ENCODE peak calls at places on chromosomes 2 and 18, in four cellular contexts. Z is HepG2, B is GM12878, I is K562. O is an unnamed sample.

GRCh38 chr2:235048549-235048948 is 96.7 kb downstream of the SH3BP4 start:
- DNase-seq in Z (no peak), B (no peak), I (no peak), O (no peak)

GRCh38 chr2:15798716-15799431 is 141.5 kb upstream of the MYCN start:
- DNase-seq in I (no peak), B (no peak), Z (no peak), O (no peak)

GRCh38 chr2:145511946-145512345 is 992.0 kb upstream of the ZEB2 start:
- DNase-seq in B (no peak), I (no peak), Z (no peak), O (no peak)

GRCh38 chr2:15665943-15666460 is 74.3 kb downstream of the DDX1 start:
- DNase-seq in B (no peak), Z (no peak), I (no peak), O (no peak)

GRCh38 chr18:53911200-53911599 is 313.3 kb downstream of the MBD2 start:
- DNase-seq in B (no peak), I (no peak), Z (no peak), O (peak)

GRCh38 chr2:217466104-217466503 is 536.7 kb downstream of the TNS1 start:
- DNase-seq in I (no peak), B (no peak), Z (no peak), O (no peak)

GRCh38 chr2:68828887-68829708 is 42.1 kb downstream of the BMP10 start:
- DNase-seq in B (no peak), Z (peak), I (peak), O (peak)

GRCh38 chr18:37847544-37847943 is 281.9 kb upstream of the CELF4 start:
- DNase-seq in Z (no peak), I (no peak), B (no peak), O (no peak)

GRCh38 chr2:51247252-51247651 is 215.3 kb upstream of the NRXN1 start:
- DNase-seq in Z (no peak), B (no peak), I (no peak), O (peak)

GRCh38 chr2:105645031-105645940 is 99.4 kb upstream of the NCK2 start:
- DNase-seq in I (no peak), B (no peak), Z (no peak), O (peak)
- TF ChIP-seq REST in I (no peak), B (no peak), Z (no peak), O (no peak)

DNA sequence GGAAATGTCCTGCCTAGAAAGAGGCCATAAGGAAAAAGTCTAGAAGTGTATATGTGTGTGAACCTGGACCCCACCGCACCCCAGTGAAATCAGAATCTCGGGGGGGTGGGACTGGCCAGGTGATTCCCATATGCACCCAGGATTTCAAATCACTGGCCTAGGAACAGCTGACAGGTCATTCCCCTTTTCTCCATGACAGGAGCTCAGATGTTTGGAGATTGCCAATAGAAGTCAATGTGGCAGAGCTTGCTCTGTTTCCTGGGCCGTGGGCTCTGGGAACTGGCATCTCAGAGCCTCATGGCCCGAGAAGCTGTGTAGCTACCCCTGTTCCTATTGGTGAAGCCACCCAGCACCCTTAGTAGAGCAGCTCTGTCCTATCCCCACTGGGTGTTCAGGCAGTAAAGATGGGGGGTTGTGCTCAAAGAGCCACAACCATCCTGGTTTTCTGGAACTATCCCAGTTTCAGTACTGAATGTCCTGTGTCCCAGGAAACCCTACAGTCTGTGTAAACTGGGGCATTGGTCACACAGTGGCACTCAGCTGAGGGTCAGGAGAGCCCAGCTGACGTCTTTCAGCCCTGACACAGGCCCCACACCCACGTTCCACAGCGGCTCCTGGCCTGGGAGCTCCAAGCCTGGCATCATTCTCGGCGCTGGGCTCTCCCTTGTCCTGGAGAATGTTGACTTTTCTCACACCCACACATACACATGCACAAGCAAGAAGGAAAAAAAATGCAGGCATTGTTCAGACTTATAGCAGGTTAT is 18.9 kb downstream of the GNLY start:
- DNase-seq in B (no peak), I (no peak), Z (no peak), O (no peak)
- TF ChIP-seq POLR2AphosphoS5 in B (no peak), I (no peak), Z (no peak), O (no peak)

DNA sequence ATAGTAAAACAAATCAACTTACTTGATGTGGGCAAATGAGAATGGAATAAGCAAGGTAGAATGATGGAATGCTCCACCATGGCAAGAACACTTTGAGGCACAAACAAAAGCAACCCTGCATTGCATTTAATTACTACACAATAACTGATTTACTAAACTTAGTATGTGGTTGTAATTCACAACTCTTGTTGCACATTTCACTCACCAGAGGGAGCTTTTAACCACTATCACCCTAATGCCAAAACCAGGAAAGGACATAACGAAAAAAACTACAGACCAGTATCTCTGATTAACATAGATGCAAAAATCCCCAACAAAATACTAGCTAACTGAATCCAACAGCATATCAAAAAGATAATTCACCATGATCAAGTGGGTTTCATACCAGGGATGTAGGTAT is 659.8 kb downstream of the CPS1 start:
- DNase-seq in I (no peak), Z (no peak), B (no peak), O (peak)
- TF ChIP-seq JUNB in I (no peak), Z (no peak), B (no peak), O (no peak)

GRCh38 chr2:11465485-11466306 is at the start of gene E2F6:
- DNase-seq in I (peak), Z (peak), B (peak), O (peak)
- TF ChIP-seq REST in I (peak), Z (no peak), B (no peak), O (no peak)

GRCh38 chr2:112767693-112768380 is 3.4 kb upstream of the CKAP2L start:
- DNase-seq in Z (no peak), B (no peak), I (no peak), O (no peak)

GRCh38 chr2:112765251-112765650 is 842 bp upstream of the CKAP2L start:
- DNase-seq in I (no peak), B (no peak), Z (no peak), O (no peak)

GRCh38 chr2:112768432-112768831 is 4.0 kb upstream of the CKAP2L start:
- DNase-seq in I (no peak), Z (no peak), B (no peak), O (no peak)

GRCh38 chr2:112762276-112762675 is 2.1 kb downstream of the CKAP2L start:
- DNase-seq in Z (no peak), B (no peak), I (no peak), O (no peak)

DNA sequence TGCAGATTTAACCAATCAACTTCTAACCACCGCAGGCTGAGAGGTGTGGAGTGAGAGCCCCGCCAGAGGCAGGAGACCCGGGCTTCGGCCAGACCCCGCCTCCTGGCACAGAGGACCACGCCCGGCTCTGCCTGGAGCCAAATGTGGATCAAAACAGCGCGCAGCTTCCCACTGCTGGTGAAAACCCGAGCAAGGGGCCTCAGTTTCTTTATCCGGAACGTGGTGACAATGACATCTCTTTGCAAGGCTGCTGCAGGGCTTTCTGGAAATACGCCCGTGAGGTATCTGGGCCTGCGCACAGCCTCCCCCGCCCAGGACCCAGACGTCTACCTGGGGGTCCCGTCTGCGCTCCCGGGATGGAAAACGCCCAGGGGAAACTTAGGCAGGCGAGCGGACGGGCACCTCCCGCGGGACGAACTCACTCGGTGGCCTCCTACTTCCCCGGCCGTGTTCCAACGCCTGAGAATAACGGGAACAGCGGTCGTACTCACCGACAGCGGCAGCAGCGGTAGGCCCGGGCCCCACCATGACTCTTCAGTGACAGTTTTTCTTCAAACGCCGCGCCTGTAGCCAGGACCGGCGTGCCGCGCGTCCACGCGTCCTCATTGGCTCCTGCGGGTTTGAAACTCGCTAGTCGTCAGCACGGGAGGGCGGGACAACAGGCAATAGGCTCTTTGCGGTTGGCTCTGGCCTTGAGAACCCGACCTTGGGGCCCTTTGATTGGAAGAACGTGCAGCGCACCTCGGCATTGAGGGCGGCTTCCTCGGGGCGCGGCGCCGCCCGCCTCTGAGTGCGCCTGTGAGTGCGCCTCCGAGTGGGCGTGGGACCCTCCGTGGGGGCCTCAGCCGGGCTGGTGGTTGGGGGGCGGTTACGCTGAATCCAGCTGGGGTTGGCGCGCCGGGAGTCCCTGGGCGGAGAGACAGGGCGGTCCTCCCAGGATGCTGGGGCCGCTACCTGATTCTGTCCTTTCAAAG is at the start of gene CKAP2L:
- DNase-seq in Z (peak), I (peak), B (peak), O (peak)
- TF ChIP-seq POLR2AphosphoS5 in Z (peak), I (peak), B (no peak), O (peak)

GRCh38 chr2:120552800-120553471 is 182.7 kb upstream of the GLI2 start:
- DNase-seq in Z (peak), B (no peak), I (peak), O (peak)

GRCh38 chr2:120550893-120551446 is 184.7 kb upstream of the GLI2 start:
- DNase-seq in B (no peak), Z (peak), I (no peak), O (no peak)

GRCh38 chr2:120550274-120550673 is 185.4 kb upstream of the GLI2 start:
- DNase-seq in B (no peak), Z (no peak), I (no peak), O (no peak)

GRCh38 chr2:120552079-120552478 is 183.6 kb upstream of the GLI2 start:
- DNase-seq in I (no peak), Z (no peak), B (no peak), O (no peak)

GRCh38 chr2:120551540-120551939 is 184.1 kb upstream of the GLI2 start:
- DNase-seq in Z (no peak), B (no peak), I (no peak), O (no peak)
- TF ChIP-seq JUNB in Z (no peak), B (no peak), I (no peak), O (no peak)

DNA sequence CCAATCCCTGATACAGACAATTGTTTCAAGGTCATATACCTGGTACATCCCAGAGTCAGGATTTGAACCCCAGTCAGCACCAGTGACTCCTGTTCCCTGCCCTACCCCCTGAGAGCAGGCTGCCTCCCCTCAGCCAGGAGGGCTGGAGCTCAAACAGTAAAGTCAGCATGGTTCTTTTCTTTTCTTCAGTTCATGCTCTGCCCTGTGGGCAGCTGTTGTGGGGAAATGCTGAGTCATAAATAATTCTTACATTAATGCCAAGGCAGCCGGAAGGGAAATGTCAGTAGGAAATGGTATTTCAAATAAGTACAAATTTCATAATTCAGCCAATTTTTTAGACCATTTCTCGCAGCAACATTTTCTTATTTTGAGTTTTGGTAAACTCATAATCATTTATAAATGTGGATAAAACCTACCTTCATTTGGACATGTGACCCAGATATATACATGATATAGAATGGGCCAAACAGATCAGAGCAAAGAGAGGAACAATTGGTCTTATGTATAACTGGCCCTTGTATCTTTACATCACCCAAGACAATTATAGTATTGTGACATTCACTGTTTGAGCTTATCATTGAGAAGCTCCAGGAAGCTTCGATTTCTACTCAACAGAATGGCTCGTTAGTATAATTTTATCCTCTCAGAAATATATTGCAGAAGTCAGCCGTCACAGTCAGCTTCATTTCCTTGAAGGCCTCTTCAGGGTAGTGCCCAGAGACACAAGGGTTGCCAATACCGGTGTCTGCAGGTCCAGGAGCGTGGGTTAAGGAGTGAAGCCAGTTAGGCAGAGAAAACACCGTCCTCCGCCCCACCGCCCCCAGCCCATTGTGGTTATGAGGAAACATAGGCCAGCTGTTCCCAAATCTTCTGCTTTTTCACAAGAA is 28.0 kb upstream of the SCYGR1 start:
- DNase-seq in Z (no peak), I (no peak), B (no peak), O (no peak)
- TF ChIP-seq REST in Z (no peak), I (no peak), B (no peak), O (no peak)

O was measured in GM23338.